ENCODE peak calls at places on chromosome 13, in four cellular contexts. I, L, S and N are unnamed samples.

GRCh38 chr13:51590966-51591627 is 6.8 kb downstream of the WDFY2 start:
- DNase-seq in S (no peak), L (no peak), I (peak; percentile 52), N (peak; percentile 69)

GRCh38 chr13:52010890-52011689 is at the start of gene ATP7B:
- DNase-seq in L (no peak), I (peak; percentile 52), S (no peak), N (peak; percentile 43)

GRCh38 chr13:79782541-79783216 is 301.7 kb downstream of the NDFIP2 start:
- DNase-seq in I (peak; percentile 93), L (no peak), S (no peak), N (peak; percentile 31)

GRCh38 chr13:41955605-41956004 is 5.3 kb downstream of the VWA8 start:
- DNase-seq in I (no peak), L (no peak), S (no peak), N (no peak)

GRCh38 chr13:26784704-26785639 is 24.4 kb upstream of the GPR12 start:
- DNase-seq in I (no peak), L (peak; percentile 50), S (no peak), N (no peak)

GRCh38 chr13:49635599-49636433 is 7.5 kb downstream of the ARL11 start:
- DNase-seq in I (peak; percentile 36), L (no peak), S (peak; percentile 56), N (no peak)

GRCh38 chr13:113735194-113735593 is 23.8 kb upstream of the TMEM255B start:
- DNase-seq in L (no peak), S (no peak), I (no peak), N (no peak)

GRCh38 chr13:25966086-25966485 is 85.7 kb downstream of the SHISA2 start:
- DNase-seq in I (no peak), S (no peak), L (no peak), N (no peak)

GRCh38 chr13:31767175-31767900 is 28.0 kb downstream of the RXFP2 start:
- DNase-seq in L (no peak), S (no peak), I (no peak), N (no peak)

GRCh38 chr13:97976551-97977375 is 23.3 kb downstream of the IPO5 start:
- DNase-seq in I (no peak), S (no peak), L (no peak), N (peak; percentile 20)

GRCh38 chr13:35711909-35712308 is 235.4 kb upstream of the MAB21L1 start:
- DNase-seq in L (no peak), S (no peak), I (no peak), N (no peak)

GRCh38 chr13:98141938-98142426 is 912 bp upstream of the FARP1 start:
- DNase-seq in L (no peak), S (no peak), I (no peak), N (peak; percentile 48)

GRCh38 chr13:77696006-77696862 is 1.3 kb upstream of the SLAIN1 start:
- DNase-seq in L (no peak), I (peak; percentile 15), S (peak; percentile 29), N (peak; percentile 66)

GRCh38 chr13:64417609-64418008 is 2812.5 kb downstream of the PCDH9 start:
- DNase-seq in S (no peak), I (no peak), L (no peak), N (no peak)

GRCh38 chr13:85266331-85266730 is 532.9 kb downstream of the SLITRK6 start:
- DNase-seq in S (no peak), L (no peak), I (no peak), N (peak; percentile 56)

GRCh38 chr13:102556806-102557205 is 40.0 kb upstream of the TPP2 start:
- DNase-seq in L (no peak), I (no peak), S (no peak), N (no peak)

GRCh38 chr13:113070855-113071254 is 34.7 kb upstream of the F7 start:
- DNase-seq in S (no peak), I (no peak), L (no peak), N (no peak)

GRCh38 chr13:39876258-39876657 is 220.8 kb downstream of the COG6 start:
- DNase-seq in S (no peak), I (no peak), L (no peak), N (no peak)

GRCh38 chr13:44719857-44720671 is 143.9 kb upstream of the TSC22D1 start:
- DNase-seq in L (no peak), I (no peak), S (no peak), N (no peak)

GRCh38 chr13:108915634-108916497 is 286.5 kb downstream of the MYO16 start:
- DNase-seq in S (peak; percentile 83), I (peak; percentile 38), L (peak; percentile 30), N (peak; percentile 30)